ENCODE peak calls at places on chromosomes 12 and 14, in four cellular contexts. A is iris pigment epithelial cell; G is K562; J is CD8-positive, alpha-beta memory T cell. Z is an unnamed sample.
A peak's percentile ranks its signal among the peaks of the same experiment; 100 is the strongest.

GRCh38 chr14:75274899-75275569 is 3.6 kb upstream of the FOS start:
- DNase-seq in G (no peak), A (peak; percentile 98), J (peak; percentile 54), Z (peak; percentile 31)

GRCh38 chr12:34142430-34142829 is 120.1 kb downstream of the ALG10 start:
- DNase-seq in G (no peak), J (no peak), A (no peak), Z (no peak)

GRCh38 chr12:124884587-124885438 is 21.1 kb upstream of the SCARB1 start:
- DNase-seq in G (peak; percentile 83), J (no peak), A (no peak), Z (no peak)

GRCh38 chr12:3263939-3264699 is 186.9 kb downstream of the TSPAN9 start:
- DNase-seq in J (no peak), A (no peak), G (no peak), Z (no peak)

GRCh38 chr12:128791395-128792322 is 32.1 kb downstream of the SLC15A4 start:
- DNase-seq in A (no peak), J (no peak), G (no peak), Z (no peak)

GRCh38 chr12:94190623-94191022 is 42.2 kb downstream of the PLXNC1 start:
- DNase-seq in A (no peak), G (no peak), J (no peak), Z (no peak)

GRCh38 chr12:54005853-54006699 is 2.7 kb upstream of the HOXC8 start:
- DNase-seq in A (peak; percentile 61), G (peak; percentile 86), J (peak; percentile 83), Z (peak; percentile 79)

GRCh38 chr14:90017371-90017770 is 44.4 kb upstream of the KCNK13 start:
- DNase-seq in G (no peak), A (peak; percentile 5), J (no peak), Z (no peak)

GRCh38 chr12:92242917-92243316 is 97.3 kb upstream of the BTG1 start:
- DNase-seq in A (peak; percentile 68), G (no peak), J (no peak), Z (peak; percentile 41)

GRCh38 chr12:74111688-74112360 is 425.8 kb upstream of the ATXN7L3B start:
- DNase-seq in A (peak; percentile 28), J (no peak), G (peak; percentile 7), Z (no peak)

GRCh38 chr12:30822385-30823139 is 67.8 kb upstream of the CAPRIN2 start:
- DNase-seq in G (no peak), A (peak; percentile 47), J (no peak), Z (peak; percentile 61)

GRCh38 chr12:132248439-132249157 is 80.8 kb downstream of the GALNT9 start:
- DNase-seq in A (peak; percentile 55), G (no peak), J (no peak), Z (no peak)

GRCh38 chr12:29200586-29200985 is 51.5 kb downstream of the FAR2 start:
- DNase-seq in G (no peak), J (no peak), A (no peak), Z (no peak)

GRCh38 chr14:104657114-104657524 is 32.3 kb upstream of the INF2 start:
- DNase-seq in J (no peak), A (no peak), G (no peak), Z (peak; percentile 95)